ENCODE peak calls at places on chromosomes 7 and 10, in nine cellular contexts. K is Panc1, N is left ventricle myocardium inferior, F is transverse colon, T is GM23338, A is HCT116, H is ovary, B is IMR-90, I is OCI-LY7. E is an unnamed sample. For H3K36me3, the result is how much of the 10 kb centered on the place peaks cover.

GRCh38 chr10:8061274-8062211 is 7.1 kb downstream of the GATA3 start:
- DNase-seq in I (no peak), K (no peak), A (no peak), B (no peak), N (no peak), T (peak), F (no peak), H (no peak), E (no peak)

GRCh38 chr10:110174201-110174600 is 33.2 kb upstream of the MXI1 start:
- DNase-seq in A (no peak), K (no peak), T (no peak), H (no peak), I (no peak), F (no peak), B (no peak), N (no peak), E (no peak)

GRCh38 chr7:92075455-92076158 is 58.7 kb downstream of the CYP51A1 start:
- DNase-seq in K (no peak), I (no peak), H (no peak), N (no peak), F (no peak), T (no peak), B (no peak), A (no peak), E (no peak)

GRCh38 chr7:130135208-130136205 is 65.2 kb downstream of the KLHDC10 start:
- DNase-seq in T (no peak), A (no peak), K (no peak), H (no peak), B (peak), N (no peak), F (no peak), I (no peak), E (peak)

GRCh38 chr7:151829707-151830106 is 47.2 kb downstream of the PRKAG2 start:
- DNase-seq in K (no peak), H (no peak), B (no peak), T (no peak), F (no peak), N (no peak), I (no peak), A (no peak), E (no peak)

GRCh38 chr10:13337128-13337826 is 10.8 kb downstream of the SEPHS1 start:
- DNase-seq in H (no peak), K (no peak), I (no peak), T (no peak), F (no peak), N (no peak), A (no peak), B (no peak), E (no peak)

GRCh38 chr7:150852371-150852905 is at the start of gene AOC1:
- DNase-seq in K (no peak), I (no peak), F (peak), A (no peak), T (peak), B (no peak), H (no peak), N (no peak), E (no peak)

GRCh38 chr7:154255324-154255723 is 203.1 kb downstream of the DPP6 start:
- DNase-seq in T (no peak), I (no peak), N (no peak), A (no peak), B (no peak), H (no peak), K (no peak), F (no peak), E (no peak)

GRCh38 chr10:63391812-63392211 is 74.0 kb downstream of the JMJD1C start:
- DNase-seq in A (no peak), F (no peak), B (no peak), H (no peak), N (no peak), I (no peak), T (no peak), K (no peak), E (no peak)

GRCh38 chr7:268991-269390 is 21.0 kb upstream of the FOXL3 start:
- DNase-seq in B (no peak), K (no peak), I (no peak), F (no peak), T (no peak), N (no peak), H (no peak), A (no peak), E (no peak)

GRCh38 chr7:65812281-65812680 is 60.6 kb upstream of the VKORC1L1 start:
- DNase-seq in I (no peak), N (no peak), T (no peak), F (no peak), K (no peak), B (peak), A (no peak), H (no peak), E (peak)

GRCh38 chr7:117007285-117007684 is 54.0 kb downstream of the ST7 start:
- DNase-seq in K (no peak), A (no peak), H (no peak), F (no peak), I (no peak), T (no peak), N (no peak), B (no peak), E (no peak)

GRCh38 chr7:35550831-35551230 is 144.1 kb downstream of the HERPUD2 start:
- DNase-seq in A (no peak), K (no peak), F (no peak), H (no peak), I (no peak), B (no peak), N (no peak), T (no peak), E (no peak)

GRCh38 chr7:156069897-156070296 is 257.6 kb upstream of the SHH start:
- DNase-seq in H (no peak), A (no peak), B (no peak), K (no peak), I (no peak), N (no peak), F (no peak), T (no peak), E (no peak)

GRCh38 chr10:103564799-103565365 is 71.4 kb downstream of the NEURL1 start:
- DNase-seq in T (peak), A (peak), K (no peak), I (peak), B (no peak), H (no peak), N (no peak), F (peak), E (peak)

GRCh38 chr10:48257407-48257961 is 17.0 kb downstream of the FRMPD2 start:
- DNase-seq in N (no peak), A (no peak), B (no peak), H (no peak), I (no peak), F (no peak), T (no peak), K (no peak), E (no peak)

GRCh38 chr10:89120931-89121907 is 85.9 kb downstream of the CH25H start:
- DNase-seq in T (no peak), F (no peak), H (no peak), I (no peak), B (peak), N (no peak), A (no peak), K (no peak), E (no peak)

GRCh38 chr7:129210256-129210988 is 14.4 kb upstream of the AHCYL2 start:
- DNase-seq in A (no peak), I (peak), N (peak), H (peak), K (no peak), B (peak), T (peak), F (peak), E (peak)

GRCh38 chr10:92240289-92241157 is 50.4 kb downstream of the CPEB3 start:
- DNase-seq in A (no peak), N (no peak), H (no peak), F (peak), K (peak), B (peak), T (peak), I (peak), E (peak)

GRCh38 chr10:132638130-132638515 is 100.5 kb downstream of the INPP5A start:
- DNase-seq in T (no peak), A (no peak), H (peak), B (no peak), K (no peak), F (no peak), I (no peak), N (peak), E (no peak)

GRCh38 chr7:133975130-133975529 is 152.0 kb upstream of the LRGUK start:
- DNase-seq in N (no peak), B (peak), A (no peak), T (no peak), I (no peak), H (no peak), F (no peak), K (no peak), E (no peak)

GRCh38 chr10:37856881-37857286 is 526 bp downstream of the ZNF248 start:
- DNase-seq in F (peak), N (peak), T (peak), B (no peak), I (peak), A (no peak), K (no peak), H (peak), E (peak)

GRCh38 chr10:60661627-60662026 is 116.7 kb upstream of the CDK1 start:
- DNase-seq in K (no peak), T (peak), B (peak), I (no peak), A (peak), H (no peak), F (no peak), N (no peak), E (peak)

GRCh38 chr10:118594392-118595063 is 920 bp downstream of the PRLHR start:
- DNase-seq in K (no peak), I (no peak), B (peak), T (peak), F (no peak), N (no peak), H (peak), A (no peak), E (peak)

GRCh38 chr7:4806983-4807625 is 31.7 kb downstream of the AP5Z1 start:
- DNase-seq in K (no peak), B (no peak), A (no peak), T (no peak), I (no peak), N (no peak), H (no peak), F (no peak), E (no peak)
- H3K27ac ChIP-seq in K (no peak), B (no peak), A (no peak), T (no peak), I (no peak), N (peak), H (no peak), F (no peak), E (no peak)

GRCh38 chr7:139084709-139085108 is 24.8 kb downstream of the ZC3HAV1 start:
- DNase-seq in K (no peak), T (no peak), H (no peak), N (no peak), A (no peak), F (no peak), I (no peak), B (no peak), E (no peak)
- H3K36me3 ChIP-seq in K (under half), T (under half), H (under half), N (half or more), A (under half), F (under half), I (half or more), B (under half), E (under half)

GRCh38 chr10:130137077-130137448 is 872 bp downstream of the GLRX3 start:
- DNase-seq in B (peak), I (no peak), T (no peak), H (no peak), F (no peak), N (no peak), A (no peak), K (no peak), E (peak)
- H3K27ac ChIP-seq in B (peak), I (peak), T (no peak), H (no peak), F (peak), N (peak), A (peak), K (peak), E (peak)

GRCh38 chr7:106255246-106255645 is 29.5 kb downstream of the NAMPT start:
- DNase-seq in B (no peak), F (no peak), A (no peak), T (no peak), N (no peak), K (no peak), I (no peak), H (no peak), E (no peak)
- H3K36me3 ChIP-seq in B (under half), F (under half), A (under half), T (under half), N (half or more), K (under half), I (half or more), H (under half), E (under half)

DNA sequence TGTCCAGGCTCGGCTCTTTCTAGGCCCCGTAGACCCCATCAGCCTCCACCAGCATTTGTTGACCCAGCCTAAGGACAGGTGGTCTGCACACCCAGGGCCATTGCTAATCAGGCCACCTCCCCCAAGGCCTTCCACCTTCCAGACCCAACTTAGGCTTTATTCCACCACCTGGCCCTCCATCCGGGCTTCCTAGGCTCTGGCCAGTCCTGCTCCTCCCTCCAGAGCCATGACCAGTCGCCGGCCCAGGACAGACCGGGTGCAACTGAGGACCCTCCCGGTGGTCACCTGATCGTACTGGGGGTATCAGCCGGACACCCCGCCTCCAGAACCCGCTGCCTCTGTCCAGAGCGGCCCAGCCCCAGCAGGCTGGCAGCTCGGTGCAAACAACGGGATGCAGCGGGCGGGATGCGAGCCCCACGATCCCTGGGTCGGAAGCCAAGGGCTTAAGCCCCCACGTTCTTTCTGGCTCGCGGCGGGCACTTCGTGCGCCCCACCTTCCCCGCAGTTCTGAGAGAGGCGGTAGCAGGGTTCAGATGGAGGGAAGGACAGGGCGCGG is 545 bp downstream of the NACAD start:
- DNase-seq in A (no peak), F (no peak), T (peak), B (no peak), H (peak), K (no peak), N (no peak), I (no peak), E (no peak)
- H3K27ac ChIP-seq in A (no peak), F (peak), T (no peak), B (no peak), H (peak), K (no peak), N (peak), I (no peak), E (no peak)

DNA sequence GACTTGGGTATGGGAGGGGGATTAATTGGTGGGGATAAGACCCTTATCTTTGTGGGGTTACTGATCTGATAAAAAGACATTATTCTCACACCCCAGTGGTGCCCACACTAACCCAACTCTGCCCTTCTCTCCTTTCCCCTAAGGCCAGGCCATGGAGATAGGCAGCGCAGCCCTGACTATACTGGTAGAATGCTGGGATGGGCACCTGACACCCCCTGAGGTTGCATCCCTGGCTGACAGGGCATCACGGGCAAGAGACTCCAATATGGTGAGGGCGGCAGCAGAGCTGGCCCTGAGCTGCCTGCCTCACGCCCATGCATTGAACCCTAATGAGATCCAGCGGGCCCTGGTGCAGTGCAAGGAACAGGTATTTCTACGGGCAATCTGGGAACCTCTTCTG is 12.7 kb downstream of the ZSWIM8 start:
- DNase-seq in T (no peak), K (no peak), N (no peak), F (no peak), B (no peak), A (no peak), H (no peak), I (no peak), E (no peak)
- H3K36me3 ChIP-seq in T (under half), K (under half), N (half or more), F (under half), B (half or more), A (under half), H (under half), I (half or more), E (half or more)

GRCh38 chr7:141362580-141363435 is 188.4 kb upstream of the AGK start:
- DNase-seq in N (peak), K (no peak), H (no peak), I (no peak), A (no peak), T (no peak), F (no peak), B (peak), E (peak)
- H3K27ac ChIP-seq in N (peak), K (no peak), H (no peak), I (no peak), A (no peak), T (no peak), F (no peak), B (no peak), E (peak)

E was measured in brain microvascular endothelial cell.